ENCODE peak calls at places on chromosomes 3 and 15, in five cellular contexts. L is mucosa of descending colon, X is GM06990, G is AG09309, I is brain microvascular endothelial cell. H is an unnamed sample.

GRCh38 chr15:70090436-70091291 is 7.1 kb downstream of the TLE3 start:
- DNase-seq in I (no peak), X (no peak), L (no peak), G (no peak), H (no peak)

GRCh38 chr3:136954246-136954645 is 3.5 kb upstream of the IL20RB start:
- DNase-seq in I (no peak), X (no peak), G (no peak), L (no peak), H (no peak)

GRCh38 chr15:59353994-59354951 is 18.4 kb downstream of the MYO1E start:
- DNase-seq in G (no peak), X (no peak), I (no peak), L (no peak), H (no peak)

GRCh38 chr3:2156244-2156847 is 57.7 kb downstream of the CNTN4 start:
- DNase-seq in I (no peak), X (peak), L (no peak), G (no peak), H (no peak)

GRCh38 chr15:67945131-67945530 is 105.3 kb upstream of the RNU6-1 start:
- DNase-seq in X (no peak), G (no peak), L (no peak), I (no peak), H (no peak)

GRCh38 chr3:122105626-122106025 is 50.5 kb downstream of the CD86 start:
- DNase-seq in L (no peak), G (no peak), I (no peak), X (no peak), H (no peak)

GRCh38 chr15:31032959-31033358 is 41.5 kb upstream of the MTMR10 start:
- DNase-seq in L (no peak), X (no peak), I (peak), G (peak), H (no peak)

GRCh38 chr15:95929232-95929846 is 401.2 kb upstream of the NR2F2 start:
- DNase-seq in G (no peak), X (peak), L (no peak), I (no peak), H (no peak)

GRCh38 chr15:65349338-65349737 is 28.5 kb downstream of the IGDCC3 start:
- DNase-seq in L (no peak), I (no peak), G (no peak), X (no peak), H (no peak)

GRCh38 chr15:93485922-93486327 is 396.9 kb upstream of the RGMA start:
- DNase-seq in X (no peak), L (no peak), G (no peak), I (no peak), H (no peak)

GRCh38 chr3:185405243-185405642 is 42.3 kb downstream of the MAP3K13 start:
- DNase-seq in I (no peak), X (no peak), L (no peak), G (no peak), H (no peak)

GRCh38 chr15:97692317-97693015 is 268.0 kb upstream of the ARRDC4 start:
- DNase-seq in L (no peak), X (no peak), G (no peak), I (no peak), H (no peak)

GRCh38 chr3:56801151-56801596 is 575 bp downstream of the ARHGEF3 start:
- DNase-seq in G (no peak), L (no peak), X (no peak), I (no peak), H (no peak)

GRCh38 chr3:160098261-160098908 is 109.8 kb downstream of the IL12A start:
- DNase-seq in L (no peak), G (no peak), X (no peak), I (no peak), H (no peak)

GRCh38 chr3:128429275-128429674 is 37.4 kb downstream of the DNAJB8 start:
- DNase-seq in G (no peak), X (no peak), I (no peak), L (no peak), H (no peak)

GRCh38 chr15:73856458-73857192 is 16.7 kb upstream of the TBC1D21 start:
- DNase-seq in L (no peak), X (no peak), G (no peak), I (no peak), H (no peak)

GRCh38 chr15:39874890-39875549 is 45.0 kb downstream of the GPR176 start:
- DNase-seq in L (no peak), G (no peak), X (peak), I (peak), H (no peak)

GRCh38 chr3:32569540-32570425 is 875 bp downstream of the DYNC1LI1 start:
- DNase-seq in G (no peak), L (peak), I (peak), X (peak), H (no peak)

GRCh38 chr3:151330899-151331298 is 1.6 kb upstream of the P2RY13 start:
- DNase-seq in I (no peak), X (no peak), L (no peak), G (no peak), H (no peak)

DNA sequence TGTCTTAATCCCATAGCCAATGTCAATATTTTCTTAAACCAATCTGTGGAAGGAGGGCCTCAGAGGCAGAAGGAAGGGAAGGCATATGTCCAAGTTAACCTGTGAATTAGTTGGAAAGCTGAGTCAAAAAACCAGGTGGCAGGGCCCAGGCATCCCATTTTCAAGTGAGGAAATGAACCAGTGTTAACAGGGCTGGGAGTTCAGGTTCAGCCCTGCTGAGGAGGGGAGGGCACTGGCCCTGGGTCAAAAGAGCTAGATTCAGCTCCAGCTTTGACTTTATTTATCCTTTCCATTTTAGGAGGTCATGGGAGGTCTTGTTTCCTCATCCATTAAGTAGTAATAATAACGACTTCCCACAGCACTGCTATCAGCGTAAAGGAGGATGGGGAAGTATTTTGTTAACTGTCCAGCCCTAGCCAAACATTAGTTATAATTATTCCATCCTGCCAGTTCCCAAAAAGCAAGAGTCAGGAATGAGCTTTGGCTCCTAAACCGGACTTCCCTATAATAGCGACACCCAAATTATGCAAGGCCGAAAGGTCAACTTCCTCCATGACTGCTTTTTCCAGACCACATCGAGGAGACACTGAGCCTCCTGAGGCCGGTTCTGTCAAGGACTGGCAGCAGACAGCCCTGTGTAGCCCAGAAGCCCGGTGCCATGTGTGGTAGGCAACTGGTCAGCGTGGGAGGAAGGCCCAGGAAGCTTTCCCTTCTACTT is 3.2 kb downstream of the MASP1 start:
- DNase-seq in I (no peak), G (no peak), L (no peak), X (no peak), H (no peak)
- H3K4me3 ChIP-seq in I (no peak), G (no peak), L (no peak), X (no peak), H (no peak)

GRCh38 chr3:134753999-134754742 is 40.9 kb upstream of the EPHB1 start:
- DNase-seq in G (no peak), I (no peak), L (no peak), X (no peak), H (no peak)
- TF ChIP-seq CTCF in G (peak), I (peak), L (no peak), X (peak), H (no peak)

DNA sequence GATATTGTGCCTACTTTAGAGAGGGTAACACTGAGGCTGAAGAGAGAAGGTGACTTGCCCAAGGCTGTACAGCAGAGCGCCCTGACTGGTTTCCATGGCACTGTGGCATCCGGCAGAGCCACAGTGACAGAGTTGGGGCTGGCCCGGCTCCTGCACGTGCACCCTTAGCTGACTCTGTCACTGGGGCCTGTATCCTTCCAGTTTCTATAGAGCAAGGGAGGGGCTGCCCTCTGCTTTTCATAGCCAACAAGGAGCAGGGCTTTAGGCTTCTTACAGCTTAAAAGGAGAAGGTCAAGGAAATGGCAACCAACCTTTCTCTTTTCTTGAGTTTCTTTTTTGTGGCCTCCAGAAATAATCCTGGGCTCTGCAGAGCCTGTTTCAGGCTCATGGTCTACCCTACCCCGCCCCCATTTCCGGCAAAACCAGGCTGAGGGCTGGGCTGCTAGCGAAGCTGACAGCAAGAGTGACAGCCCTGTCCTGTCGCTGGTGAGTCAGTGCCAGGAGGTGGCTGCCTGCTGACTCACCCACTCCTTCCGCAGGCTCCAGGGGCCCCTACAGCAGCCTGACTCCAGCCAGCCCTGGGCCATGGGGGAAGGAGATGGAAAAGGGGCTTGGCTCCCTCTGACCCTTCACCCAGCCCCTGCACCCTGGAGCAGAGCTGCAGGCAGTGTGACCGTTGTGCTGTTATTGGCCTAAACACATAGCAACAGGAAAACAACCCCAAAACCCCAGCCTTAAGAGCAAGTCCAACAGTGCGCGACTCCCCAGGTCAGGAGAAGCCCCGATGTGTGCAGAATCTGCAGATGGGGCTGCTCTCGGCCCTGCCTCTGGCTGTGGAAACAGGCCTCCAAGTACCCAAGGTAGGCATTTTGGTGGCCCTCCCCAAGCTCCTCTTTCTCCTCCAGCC is 29.8 kb downstream of the SLC6A6 start:
- DNase-seq in I (peak), X (peak), L (peak), G (no peak), H (peak)
- H3K4me3 ChIP-seq in I (no peak), X (peak), L (no peak), G (no peak), H (no peak)

DNA sequence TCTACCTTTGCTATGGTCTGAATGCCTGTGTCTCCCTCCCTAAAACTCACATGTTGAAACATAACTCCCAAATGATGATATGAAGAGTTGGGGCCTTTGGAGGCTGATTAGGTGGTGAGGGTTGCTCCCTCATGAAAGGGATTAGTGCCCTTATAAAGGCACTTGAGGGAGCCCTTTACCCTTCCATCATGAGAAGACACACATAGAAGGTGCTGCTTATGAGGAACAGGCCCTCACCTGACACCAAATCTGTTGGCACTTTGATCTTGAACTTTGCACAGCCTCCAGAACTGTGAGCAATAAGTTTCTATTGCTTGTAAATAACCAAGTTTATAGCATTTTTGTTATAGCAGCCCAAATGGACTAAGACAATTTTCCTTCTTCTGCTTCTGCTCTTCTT is 76.2 kb upstream of the ADAMTS9 start:
- DNase-seq in L (no peak), I (no peak), G (no peak), X (no peak), H (no peak)
- TF ChIP-seq CTCF in L (no peak), I (no peak), G (no peak), X (no peak), H (no peak)

DNA sequence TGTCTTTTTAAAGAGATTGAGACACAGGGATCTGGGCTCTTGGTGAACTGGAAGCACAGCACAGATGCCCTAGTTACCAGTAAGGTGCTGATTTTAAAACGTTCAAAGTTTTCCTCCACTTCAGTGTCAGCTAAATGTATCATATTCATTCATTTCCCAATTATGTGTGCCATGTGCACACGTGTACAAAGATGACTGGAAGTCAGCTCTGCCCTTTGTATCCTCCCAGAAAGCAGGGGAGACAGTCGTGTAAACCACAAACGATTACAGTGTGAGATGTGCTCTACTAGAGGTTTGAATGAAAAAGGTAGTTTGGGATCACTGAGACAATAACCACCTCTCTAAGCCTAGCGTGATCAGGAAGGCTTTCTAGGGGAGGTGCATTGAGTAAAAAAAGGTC is 760 bp downstream of the ZKSCAN7 start:
- DNase-seq in L (no peak), G (no peak), I (no peak), X (no peak), H (no peak)
- H3K4me3 ChIP-seq in L (no peak), G (peak), I (peak), X (peak), H (peak)

H was measured in kidney epithelial cell.